ENCODE peak calls at places on chromosomes 7 and 10, in ten cellular contexts. One of them, this sample, is unnamed. For H3K36me3, the result is how much of the 10 kb centered on the place peaks cover.

GRCh38 chr10:24408365-24408764 is 199.4 kb downstream of the KIAA1217 start:
- DNase-seq in H1: no peak
- DNase-seq in aorta: no peak
- DNase-seq in GM23338: no peak
- DNase-seq in OCI-LY7: no peak
- DNase-seq in Peyer's patch: no peak
- DNase-seq in naive thymus-derived CD4-positive, alpha-beta T cell: no peak
- DNase-seq in spleen: no peak
- DNase-seq in gastrocnemius medialis: peak
- DNase-seq in cardiac muscle cell: no peak
- DNase-seq in this sample: no peak

GRCh38 chr10:101290415-101290814 is 61.2 kb upstream of the LBX1 start:
- DNase-seq in H1: no peak
- DNase-seq in gastrocnemius medialis: no peak
- DNase-seq in spleen: no peak
- DNase-seq in OCI-LY7: no peak
- DNase-seq in Peyer's patch: no peak
- DNase-seq in cardiac muscle cell: no peak
- DNase-seq in naive thymus-derived CD4-positive, alpha-beta T cell: no peak
- DNase-seq in aorta: no peak
- DNase-seq in GM23338: no peak
- DNase-seq in this sample: no peak

GRCh38 chr10:69389827-69390490 is 26.8 kb downstream of the TACR2 start:
- DNase-seq in gastrocnemius medialis: no peak
- DNase-seq in aorta: no peak
- DNase-seq in cardiac muscle cell: no peak
- DNase-seq in spleen: no peak
- DNase-seq in Peyer's patch: no peak
- DNase-seq in GM23338: peak
- DNase-seq in OCI-LY7: peak
- DNase-seq in H1: no peak
- DNase-seq in naive thymus-derived CD4-positive, alpha-beta T cell: no peak
- DNase-seq in this sample: no peak

GRCh38 chr10:25701651-25702050 is 232.4 kb upstream of the MYO3A start:
- DNase-seq in H1: no peak
- DNase-seq in aorta: no peak
- DNase-seq in gastrocnemius medialis: no peak
- DNase-seq in spleen: no peak
- DNase-seq in cardiac muscle cell: no peak
- DNase-seq in GM23338: peak
- DNase-seq in OCI-LY7: no peak
- DNase-seq in Peyer's patch: no peak
- DNase-seq in naive thymus-derived CD4-positive, alpha-beta T cell: no peak
- DNase-seq in this sample: no peak

GRCh38 chr7:42502022-42502421 is 265.0 kb upstream of the GLI3 start:
- DNase-seq in cardiac muscle cell: no peak
- DNase-seq in OCI-LY7: no peak
- DNase-seq in naive thymus-derived CD4-positive, alpha-beta T cell: no peak
- DNase-seq in H1: no peak
- DNase-seq in gastrocnemius medialis: no peak
- DNase-seq in GM23338: no peak
- DNase-seq in spleen: no peak
- DNase-seq in Peyer's patch: no peak
- DNase-seq in aorta: no peak
- DNase-seq in this sample: no peak

GRCh38 chr10:110858297-110858934 is 13.3 kb upstream of the PDCD4 start:
- DNase-seq in GM23338: no peak
- DNase-seq in OCI-LY7: no peak
- DNase-seq in naive thymus-derived CD4-positive, alpha-beta T cell: no peak
- DNase-seq in spleen: no peak
- DNase-seq in aorta: no peak
- DNase-seq in cardiac muscle cell: no peak
- DNase-seq in gastrocnemius medialis: no peak
- DNase-seq in H1: no peak
- DNase-seq in Peyer's patch: peak
- DNase-seq in this sample: no peak

GRCh38 chr7:87570178-87570577 is 30.5 kb downstream of the ABCB1 start:
- DNase-seq in naive thymus-derived CD4-positive, alpha-beta T cell: no peak
- DNase-seq in GM23338: no peak
- DNase-seq in cardiac muscle cell: no peak
- DNase-seq in aorta: no peak
- DNase-seq in spleen: no peak
- DNase-seq in Peyer's patch: no peak
- DNase-seq in H1: no peak
- DNase-seq in OCI-LY7: no peak
- DNase-seq in gastrocnemius medialis: no peak
- DNase-seq in this sample: no peak

GRCh38 chr7:14332155-14332554 is 342.7 kb upstream of the ETV1 start:
- DNase-seq in cardiac muscle cell: no peak
- DNase-seq in naive thymus-derived CD4-positive, alpha-beta T cell: no peak
- DNase-seq in GM23338: peak
- DNase-seq in spleen: no peak
- DNase-seq in Peyer's patch: no peak
- DNase-seq in gastrocnemius medialis: no peak
- DNase-seq in aorta: no peak
- DNase-seq in OCI-LY7: no peak
- DNase-seq in H1: no peak
- DNase-seq in this sample: no peak

GRCh38 chr7:158923928-158924511 is 67.7 kb downstream of the DYNC2I1 start:
- DNase-seq in GM23338: no peak
- DNase-seq in naive thymus-derived CD4-positive, alpha-beta T cell: no peak
- DNase-seq in H1: no peak
- DNase-seq in aorta: no peak
- DNase-seq in Peyer's patch: no peak
- DNase-seq in spleen: no peak
- DNase-seq in OCI-LY7: no peak
- DNase-seq in cardiac muscle cell: no peak
- DNase-seq in gastrocnemius medialis: no peak
- DNase-seq in this sample: no peak

GRCh38 chr7:132221356-132221755 is 354.9 kb downstream of the PLXNA4 start:
- DNase-seq in gastrocnemius medialis: no peak
- DNase-seq in OCI-LY7: no peak
- DNase-seq in aorta: no peak
- DNase-seq in naive thymus-derived CD4-positive, alpha-beta T cell: no peak
- DNase-seq in GM23338: no peak
- DNase-seq in spleen: no peak
- DNase-seq in cardiac muscle cell: no peak
- DNase-seq in Peyer's patch: no peak
- DNase-seq in H1: no peak
- DNase-seq in this sample: no peak

GRCh38 chr7:85890244-85890811 is 703.5 kb upstream of the SEMA3D start:
- DNase-seq in GM23338: peak
- DNase-seq in gastrocnemius medialis: no peak
- DNase-seq in aorta: no peak
- DNase-seq in H1: no peak
- DNase-seq in OCI-LY7: peak
- DNase-seq in Peyer's patch: no peak
- DNase-seq in naive thymus-derived CD4-positive, alpha-beta T cell: no peak
- DNase-seq in spleen: no peak
- DNase-seq in cardiac muscle cell: peak
- DNase-seq in this sample: peak

GRCh38 chr7:98193474-98194180 is 17.6 kb upstream of the BHLHA15 start:
- DNase-seq in Peyer's patch: no peak
- DNase-seq in aorta: no peak
- DNase-seq in GM23338: no peak
- DNase-seq in gastrocnemius medialis: no peak
- DNase-seq in naive thymus-derived CD4-positive, alpha-beta T cell: no peak
- DNase-seq in OCI-LY7: no peak
- DNase-seq in cardiac muscle cell: no peak
- DNase-seq in spleen: no peak
- DNase-seq in H1: no peak
- DNase-seq in this sample: no peak

GRCh38 chr10:129937351-129937751 is 26.7 kb downstream of the EBF3 start:
- DNase-seq in Peyer's patch: no peak
- DNase-seq in spleen: peak
- DNase-seq in cardiac muscle cell: no peak
- DNase-seq in GM23338: no peak
- DNase-seq in aorta: peak
- DNase-seq in H1: no peak
- DNase-seq in gastrocnemius medialis: no peak
- DNase-seq in naive thymus-derived CD4-positive, alpha-beta T cell: no peak
- DNase-seq in OCI-LY7: no peak
- DNase-seq in this sample: no peak

DNA sequence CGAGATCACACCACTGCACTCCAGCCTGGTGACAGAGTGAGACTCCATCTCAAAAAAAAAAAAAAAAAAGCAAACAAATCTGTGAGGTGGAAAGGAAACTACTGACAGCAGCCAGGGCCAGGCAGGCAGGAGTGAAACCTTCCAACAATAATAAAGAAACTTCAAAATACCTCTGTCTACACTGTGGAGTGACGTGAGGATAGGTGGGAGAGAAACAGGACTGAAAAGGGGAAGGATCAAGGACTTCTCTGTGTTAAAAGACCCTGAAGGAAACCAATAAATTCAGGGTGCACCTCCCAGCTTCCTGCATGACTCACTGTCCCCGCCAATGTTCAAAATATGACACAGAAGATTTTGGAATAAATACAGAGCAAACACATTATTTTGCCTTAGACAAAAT is 82.9 kb downstream of the KIAA1549 start:
- DNase-seq in GM23338: no peak
- DNase-seq in OCI-LY7: no peak
- DNase-seq in aorta: no peak
- DNase-seq in H1: no peak
- DNase-seq in cardiac muscle cell: no peak
- DNase-seq in naive thymus-derived CD4-positive, alpha-beta T cell: no peak
- DNase-seq in Peyer's patch: no peak
- DNase-seq in spleen: no peak
- DNase-seq in gastrocnemius medialis: no peak
- DNase-seq in this sample: no peak
- H3K36me3 ChIP-seq in GM23338: under half
- H3K36me3 ChIP-seq in OCI-LY7: under half
- H3K36me3 ChIP-seq in aorta: under half
- H3K36me3 ChIP-seq in H1: under half
- H3K36me3 ChIP-seq in cardiac muscle cell: under half
- H3K36me3 ChIP-seq in naive thymus-derived CD4-positive, alpha-beta T cell: under half
- H3K36me3 ChIP-seq in Peyer's patch: under half
- H3K36me3 ChIP-seq in spleen: under half
- H3K36me3 ChIP-seq in gastrocnemius medialis: under half
- H3K36me3 ChIP-seq in this sample: under half

GRCh38 chr7:12731775-12732174 is 44.3 kb downstream of the ARL4A start:
- DNase-seq in Peyer's patch: no peak
- DNase-seq in cardiac muscle cell: no peak
- DNase-seq in gastrocnemius medialis: no peak
- DNase-seq in spleen: no peak
- DNase-seq in OCI-LY7: no peak
- DNase-seq in GM23338: no peak
- DNase-seq in naive thymus-derived CD4-positive, alpha-beta T cell: no peak
- DNase-seq in aorta: no peak
- DNase-seq in H1: no peak
- DNase-seq in this sample: peak
- H3K27ac ChIP-seq in Peyer's patch: no peak
- H3K27ac ChIP-seq in cardiac muscle cell: no peak
- H3K27ac ChIP-seq in gastrocnemius medialis: no peak
- H3K27ac ChIP-seq in spleen: no peak
- H3K27ac ChIP-seq in OCI-LY7: no peak
- H3K27ac ChIP-seq in GM23338: no peak
- H3K27ac ChIP-seq in naive thymus-derived CD4-positive, alpha-beta T cell: no peak
- H3K27ac ChIP-seq in aorta: no peak
- H3K27ac ChIP-seq in H1: no peak
- H3K27ac ChIP-seq in this sample: peak

GRCh38 chr7:6654113-6654841 is 17.2 kb downstream of the ZNF316 start:
- DNase-seq in aorta: peak
- DNase-seq in cardiac muscle cell: no peak
- DNase-seq in spleen: no peak
- DNase-seq in Peyer's patch: no peak
- DNase-seq in H1: no peak
- DNase-seq in naive thymus-derived CD4-positive, alpha-beta T cell: no peak
- DNase-seq in OCI-LY7: no peak
- DNase-seq in GM23338: no peak
- DNase-seq in gastrocnemius medialis: no peak
- DNase-seq in this sample: no peak
- H3K36me3 ChIP-seq in aorta: under half
- H3K36me3 ChIP-seq in cardiac muscle cell: under half
- H3K36me3 ChIP-seq in spleen: under half
- H3K36me3 ChIP-seq in Peyer's patch: under half
- H3K36me3 ChIP-seq in H1: under half
- H3K36me3 ChIP-seq in naive thymus-derived CD4-positive, alpha-beta T cell: under half
- H3K36me3 ChIP-seq in OCI-LY7: half or more
- H3K36me3 ChIP-seq in GM23338: under half
- H3K36me3 ChIP-seq in gastrocnemius medialis: under half
- H3K36me3 ChIP-seq in this sample: under half

GRCh38 chr10:62654966-62655336 is 149.6 kb upstream of the ADO start:
- DNase-seq in gastrocnemius medialis: no peak
- DNase-seq in naive thymus-derived CD4-positive, alpha-beta T cell: no peak
- DNase-seq in aorta: no peak
- DNase-seq in spleen: no peak
- DNase-seq in Peyer's patch: no peak
- DNase-seq in H1: no peak
- DNase-seq in GM23338: no peak
- DNase-seq in cardiac muscle cell: no peak
- DNase-seq in OCI-LY7: no peak
- DNase-seq in this sample: no peak
- H3K27ac ChIP-seq in gastrocnemius medialis: no peak
- H3K27ac ChIP-seq in naive thymus-derived CD4-positive, alpha-beta T cell: no peak
- H3K27ac ChIP-seq in aorta: no peak
- H3K27ac ChIP-seq in spleen: no peak
- H3K27ac ChIP-seq in Peyer's patch: no peak
- H3K27ac ChIP-seq in H1: no peak
- H3K27ac ChIP-seq in GM23338: no peak
- H3K27ac ChIP-seq in cardiac muscle cell: no peak
- H3K27ac ChIP-seq in OCI-LY7: peak
- H3K27ac ChIP-seq in this sample: no peak

GRCh38 chr7:50655020-50655419 is 89.8 kb upstream of the DDC start:
- DNase-seq in cardiac muscle cell: no peak
- DNase-seq in Peyer's patch: no peak
- DNase-seq in naive thymus-derived CD4-positive, alpha-beta T cell: no peak
- DNase-seq in H1: no peak
- DNase-seq in spleen: no peak
- DNase-seq in gastrocnemius medialis: no peak
- DNase-seq in GM23338: no peak
- DNase-seq in aorta: no peak
- DNase-seq in OCI-LY7: no peak
- DNase-seq in this sample: no peak
- H3K36me3 ChIP-seq in cardiac muscle cell: under half
- H3K36me3 ChIP-seq in Peyer's patch: under half
- H3K36me3 ChIP-seq in naive thymus-derived CD4-positive, alpha-beta T cell: under half
- H3K36me3 ChIP-seq in H1: under half
- H3K36me3 ChIP-seq in spleen: under half
- H3K36me3 ChIP-seq in gastrocnemius medialis: under half
- H3K36me3 ChIP-seq in GM23338: under half
- H3K36me3 ChIP-seq in aorta: under half
- H3K36me3 ChIP-seq in OCI-LY7: under half
- H3K36me3 ChIP-seq in this sample: under half

DNA sequence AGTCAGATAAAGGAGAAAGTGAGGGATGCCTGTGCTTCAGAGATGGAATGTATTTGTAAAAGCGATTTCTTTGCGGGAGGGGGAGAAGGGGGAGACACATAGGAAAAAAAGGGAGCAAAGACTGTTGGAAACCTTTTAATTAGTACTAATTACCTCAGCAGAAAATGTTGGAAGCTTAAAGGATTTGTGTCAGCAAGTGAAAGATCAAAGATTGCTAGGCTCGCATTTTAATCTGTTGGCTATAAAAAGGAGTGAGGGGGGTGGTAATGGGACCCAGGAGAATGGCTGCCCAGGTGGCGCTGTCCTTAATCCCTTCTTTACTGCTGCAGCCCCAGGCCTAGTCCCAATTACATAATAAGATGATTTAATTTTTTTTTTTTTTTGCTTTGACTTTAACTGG is 581.5 kb downstream of the LRMDA start:
- DNase-seq in OCI-LY7: no peak
- DNase-seq in GM23338: no peak
- DNase-seq in gastrocnemius medialis: no peak
- DNase-seq in naive thymus-derived CD4-positive, alpha-beta T cell: no peak
- DNase-seq in Peyer's patch: no peak
- DNase-seq in H1: no peak
- DNase-seq in cardiac muscle cell: no peak
- DNase-seq in spleen: no peak
- DNase-seq in aorta: no peak
- DNase-seq in this sample: no peak
- H3K27ac ChIP-seq in OCI-LY7: no peak
- H3K27ac ChIP-seq in GM23338: no peak
- H3K27ac ChIP-seq in gastrocnemius medialis: no peak
- H3K27ac ChIP-seq in naive thymus-derived CD4-positive, alpha-beta T cell: no peak
- H3K27ac ChIP-seq in Peyer's patch: no peak
- H3K27ac ChIP-seq in H1: no peak
- H3K27ac ChIP-seq in cardiac muscle cell: no peak
- H3K27ac ChIP-seq in spleen: no peak
- H3K27ac ChIP-seq in aorta: no peak
- H3K27ac ChIP-seq in this sample: no peak

This sample was measured in CD4-positive, CD25-positive, alpha-beta regulatory T cell.